ENCODE peak calls at places on chromosome 9, in five cellular contexts. T, D, I, K and V are unnamed samples. For H3K9me3, the result is how much of the 10 kb centered on the place peaks cover.

GRCh38 chr9:78150983-78151356 is 84.9 kb upstream of the CEP78 start:
- DNase-seq in T (no peak), D (no peak), I (no peak), K (no peak), V (no peak)

GRCh38 chr9:74645007-74645639 is 148.0 kb downstream of the RORB start:
- DNase-seq in T (peak), D (peak), I (peak), K (peak), V (peak)

GRCh38 chr9:33289936-33290246 is 425 bp upstream of the NFX1 start:
- DNase-seq in T (no peak), D (no peak), I (no peak), K (no peak), V (no peak)

GRCh38 chr9:118734696-118735095 is 634.5 kb downstream of the BRINP1 start:
- DNase-seq in T (no peak), D (no peak), I (no peak), K (no peak), V (no peak)

GRCh38 chr9:111356567-111357244 is 26.7 kb upstream of the OR2K2 start:
- DNase-seq in T (no peak), D (peak), I (peak), K (peak), V (no peak)

GRCh38 chr9:18442629-18443491 is 31.1 kb upstream of the ADAMTSL1 start:
- DNase-seq in T (peak), D (peak), I (peak), K (peak), V (peak)

GRCh38 chr9:3467593-3468219 is 58.1 kb downstream of the RFX3 start:
- DNase-seq in T (peak), D (peak), I (peak), K (peak), V (peak)

GRCh38 chr9:104831681-104832080 is 67.8 kb downstream of the NIPSNAP3B start:
- DNase-seq in T (no peak), D (no peak), I (no peak), K (peak), V (no peak)

GRCh38 chr9:89137548-89138462 is 40.8 kb downstream of the SHC3 start:
- DNase-seq in T (no peak), D (no peak), I (peak), K (peak), V (no peak)

GRCh38 chr9:137464291-137464999 is 5.3 kb upstream of the NSMF start:
- DNase-seq in T (no peak), D (no peak), I (no peak), K (no peak), V (no peak)

GRCh38 chr9:33117306-33117705 is 40.8 kb upstream of the SMU1 start:
- DNase-seq in T (no peak), D (no peak), I (no peak), K (peak), V (no peak)

GRCh38 chr9:131475956-131476776 is 26.6 kb upstream of the POMT1 start:
- DNase-seq in T (no peak), D (no peak), I (no peak), K (no peak), V (peak)

GRCh38 chr9:137828527-137829259 is 48.9 kb upstream of the CACNA1B start:
- DNase-seq in T (no peak), D (peak), I (peak), K (peak), V (no peak)

GRCh38 chr9:137313326-137313920 is 11.4 kb upstream of the NRARP start:
- DNase-seq in T (no peak), D (no peak), I (peak), K (no peak), V (no peak)

GRCh38 chr9:95710449-95710848 is 165.0 kb upstream of the ERCC6L2 start:
- DNase-seq in T (no peak), D (no peak), I (no peak), K (no peak), V (no peak)

GRCh38 chr9:74935008-74935407 is 17.7 kb downstream of the C9orf40 start:
- DNase-seq in T (no peak), D (no peak), I (no peak), K (peak), V (no peak)

GRCh38 chr9:38068616-38068865 is 486 bp downstream of the SHB start:
- DNase-seq in T (no peak), D (peak), I (peak), K (peak), V (peak)

GRCh38 chr9:89564257-89564878 is 40.4 kb upstream of the GADD45G start:
- DNase-seq in T (peak), D (peak), I (peak), K (no peak), V (peak)

GRCh38 chr9:14358523-14358922 is 44.6 kb upstream of the NFIB start:
- DNase-seq in T (no peak), D (no peak), I (no peak), K (peak), V (no peak)

GRCh38 chr9:95193067-95193466 is 124.4 kb downstream of the FANCC start:
- DNase-seq in T (no peak), D (no peak), I (no peak), K (no peak), V (no peak)

GRCh38 chr9:4666042-4666699 is at the start of gene SPATA6L:
- DNase-seq in T (peak), D (peak), I (peak), K (peak), V (peak)

GRCh38 chr9:130323051-130323757 is 57.6 kb downstream of the HMCN2 start:
- DNase-seq in T (no peak), D (no peak), I (peak), K (no peak), V (peak)

GRCh38 chr9:82680179-82680935 is 382.6 kb downstream of the RASEF start:
- DNase-seq in T (no peak), D (no peak), I (no peak), K (no peak), V (peak)

GRCh38 chr9:125506045-125506444 is 201.0 kb downstream of the MAPKAP1 start:
- DNase-seq in T (no peak), D (peak), I (no peak), K (no peak), V (no peak)

GRCh38 chr9:130426883-130427282 is 17.9 kb upstream of the ASS1 start:
- DNase-seq in T (no peak), D (no peak), I (no peak), K (peak), V (no peak)

GRCh38 chr9:16726023-16726422 is 144.4 kb downstream of the BNC2 start:
- DNase-seq in T (no peak), D (no peak), I (peak), K (peak), V (no peak)

GRCh38 chr9:79638806-79639205 is 67.0 kb downstream of the TLE4 start:
- DNase-seq in T (no peak), D (no peak), I (no peak), K (peak), V (no peak)

GRCh38 chr9:21657966-21658667 is 144.3 kb upstream of the MTAP start:
- DNase-seq in T (no peak), D (no peak), I (no peak), K (peak), V (no peak)

GRCh38 chr9:81416476-81417298 is 272.7 kb downstream of the TLE1 start:
- DNase-seq in T (no peak), D (no peak), I (peak), K (peak), V (no peak)

GRCh38 chr9:87668222-87668621 is 57.7 kb upstream of the CTSL start:
- DNase-seq in T (no peak), D (no peak), I (no peak), K (no peak), V (no peak)

GRCh38 chr9:15354713-15355112 is 47.7 kb upstream of the TTC39B start:
- DNase-seq in T (peak), D (peak), I (no peak), K (no peak), V (no peak)

GRCh38 chr9:17480966-17481365 is 97.9 kb upstream of the SH3GL2 start:
- DNase-seq in T (no peak), D (no peak), I (no peak), K (no peak), V (no peak)

GRCh38 chr9:91949946-91950664 is at the start of gene ROR2:
- DNase-seq in T (no peak), D (peak), I (peak), K (peak), V (peak)

GRCh38 chr9:880725-881124 is 39.2 kb downstream of the DMRT1 start:
- DNase-seq in T (no peak), D (no peak), I (no peak), K (no peak), V (no peak)

GRCh38 chr9:124454791-124455443 is 4.7 kb downstream of the ADGRD2 start:
- DNase-seq in T (no peak), D (no peak), I (no peak), K (no peak), V (no peak)

GRCh38 chr9:110088099-110088498 is 119.9 kb downstream of the C9orf152 start:
- DNase-seq in T (no peak), D (no peak), I (no peak), K (no peak), V (no peak)

GRCh38 chr9:121567142-121568100 is 67.8 kb upstream of the GGTA1 start:
- DNase-seq in T (no peak), D (peak), I (no peak), K (no peak), V (peak)
- H3K4me3 ChIP-seq in T (no peak), D (no peak), I (no peak), K (peak), V (peak)

DNA sequence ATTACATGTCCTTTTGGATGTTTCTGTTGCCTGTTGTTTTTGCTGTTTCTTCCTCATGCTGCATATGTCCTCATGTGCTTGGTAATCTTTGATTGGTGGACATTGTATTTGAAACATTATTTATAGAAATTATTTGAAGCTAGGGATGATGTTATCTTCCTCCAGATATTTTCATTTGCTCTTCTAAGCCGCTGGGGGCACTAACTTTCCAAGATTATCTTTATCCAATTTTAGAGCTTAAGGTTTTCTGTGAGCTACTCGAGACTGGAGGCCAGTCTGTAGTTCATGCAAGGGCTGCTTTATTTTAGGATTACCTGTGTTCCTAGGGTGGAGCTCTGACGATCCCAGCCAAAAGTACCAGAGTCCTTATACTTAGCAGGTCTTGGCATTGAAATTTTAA is 40.9 kb downstream of the STX17 start:
- DNase-seq in T (no peak), D (peak), I (no peak), K (no peak), V (no peak)
- TF ChIP-seq CTCF in T (no peak), D (peak), I (no peak), K (no peak), V (peak)

GRCh38 chr9:135269912-135270630 is 182.6 kb downstream of the OLFM1 start:
- DNase-seq in T (no peak), D (no peak), I (no peak), K (no peak), V (peak)
- H3K9me3 ChIP-seq in T (under half), D (under half), I (under half), K (under half), V (under half)

GRCh38 chr9:93290495-93291434 is 106.8 kb downstream of the WNK2 start:
- DNase-seq in T (no peak), D (no peak), I (no peak), K (no peak), V (no peak)

GRCh38 chr9:93292288-93292615 is 108.3 kb downstream of the WNK2 start:
- DNase-seq in T (no peak), D (no peak), I (no peak), K (no peak), V (no peak)

GRCh38 chr9:93294011-93294410 is 110.1 kb downstream of the WNK2 start:
- DNase-seq in T (no peak), D (no peak), I (no peak), K (no peak), V (no peak)

GRCh38 chr9:93292664-93293328 is 108.9 kb downstream of the WNK2 start:
- DNase-seq in T (no peak), D (no peak), I (no peak), K (no peak), V (no peak)

DNA sequence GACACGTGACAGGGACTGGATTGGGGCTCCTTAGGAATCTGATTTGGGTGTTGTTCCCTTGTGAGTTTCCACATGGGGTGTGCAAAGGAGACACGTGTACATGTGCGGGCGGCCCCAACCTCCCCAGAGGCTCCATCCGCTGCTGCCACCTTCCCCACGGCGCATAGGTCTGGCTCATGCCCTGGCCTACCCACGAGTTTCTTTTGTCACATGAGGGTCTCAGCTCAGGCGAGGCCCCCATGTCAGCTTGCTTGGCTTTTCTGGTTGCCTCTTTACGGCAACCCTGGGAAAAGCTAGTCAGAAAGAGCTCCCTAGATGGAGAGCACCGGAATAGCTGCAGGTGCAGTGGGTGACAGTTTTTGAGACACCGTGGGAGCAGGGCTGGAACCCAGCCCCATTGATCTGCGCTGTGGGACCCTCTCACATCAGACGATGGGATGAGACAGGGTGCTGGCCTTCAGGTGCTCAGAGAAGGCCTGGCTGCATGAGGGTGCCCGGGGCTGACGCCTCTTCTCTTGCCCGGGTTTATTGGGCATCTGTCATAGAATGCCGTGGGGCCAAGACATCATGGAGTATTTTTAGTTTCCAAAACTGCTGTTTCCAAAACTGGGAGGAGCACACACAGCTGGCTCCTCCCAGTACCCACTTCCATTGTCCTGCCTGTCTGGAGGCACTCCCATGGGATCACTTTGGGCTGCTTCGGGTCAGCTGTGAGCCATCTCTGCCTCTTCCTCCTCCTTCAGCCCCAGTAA is 107.8 kb downstream of the WNK2 start:
- DNase-seq in T (no peak), D (no peak), I (no peak), K (no peak), V (no peak)
- H3K4me3 ChIP-seq in T (no peak), D (no peak), I (no peak), K (no peak), V (no peak)

GRCh38 chr9:133780962-133781827 is 43.0 kb upstream of the SARDH start:
- DNase-seq in T (no peak), D (no peak), I (no peak), K (no peak), V (no peak)
- TF ChIP-seq CTCF in T (no peak), D (no peak), I (no peak), K (no peak), V (no peak)

GRCh38 chr9:65403721-65404120 is 118.7 kb upstream of the FOXD4L5 start:
- DNase-seq in T (no peak), D (no peak), I (no peak), K (no peak), V (no peak)
- H3K9me3 ChIP-seq in T (under half), D (under half), I (under half), K (under half), V (under half)

DNA sequence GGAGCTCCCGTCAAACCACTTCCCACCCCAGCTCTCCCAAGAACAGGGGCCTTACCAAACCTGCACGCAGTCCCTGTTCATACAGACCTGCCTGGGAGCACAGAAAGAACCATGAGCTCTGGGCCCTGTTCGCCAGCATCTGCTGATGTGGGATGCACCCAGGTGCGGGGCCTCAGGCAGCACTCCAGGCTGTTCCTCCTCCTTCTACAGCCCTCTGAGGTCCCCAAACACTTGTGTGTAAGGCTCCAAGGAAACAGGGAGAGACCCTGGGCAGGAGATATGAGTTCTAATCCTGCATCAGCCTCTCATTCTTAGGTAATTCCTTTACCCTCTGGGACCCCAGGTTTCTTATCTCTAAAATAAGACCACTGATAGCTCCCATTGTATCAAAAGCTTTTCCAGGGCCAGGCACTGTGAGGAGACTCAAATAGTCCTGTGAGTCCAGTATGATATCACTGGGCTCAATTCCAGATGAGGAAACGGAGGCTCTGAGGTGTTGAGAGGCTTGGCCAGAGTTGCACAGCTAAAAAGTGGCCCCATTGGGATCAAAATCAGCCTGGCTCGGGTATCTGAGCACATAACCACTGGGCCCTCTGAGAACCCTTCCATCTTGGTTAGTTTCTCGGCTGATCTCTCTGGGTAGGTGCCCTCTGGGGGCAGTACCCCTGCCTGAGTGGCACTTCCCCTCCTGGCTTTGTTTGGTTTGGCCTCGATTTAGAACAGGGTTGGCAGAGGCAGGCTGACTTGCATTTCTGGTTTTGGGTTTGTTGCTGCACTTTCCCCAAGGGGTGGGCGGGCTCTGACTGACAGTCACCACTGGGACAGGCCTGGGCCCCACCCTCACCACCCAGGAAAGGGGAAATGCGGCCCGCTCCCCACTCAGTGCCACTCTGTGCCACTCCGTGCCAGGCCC is 116.8 kb downstream of the RGS3 start:
- DNase-seq in T (no peak), D (no peak), I (no peak), K (peak), V (no peak)
- H3K4me3 ChIP-seq in T (no peak), D (no peak), I (no peak), K (no peak), V (no peak)

GRCh38 chr9:7597716-7598115 is 201.9 kb downstream of the DMAC1 start:
- DNase-seq in T (no peak), D (no peak), I (no peak), K (no peak), V (no peak)

GRCh38 chr9:7591501-7591900 is 208.1 kb downstream of the DMAC1 start:
- DNase-seq in T (no peak), D (no peak), I (no peak), K (no peak), V (no peak)

DNA sequence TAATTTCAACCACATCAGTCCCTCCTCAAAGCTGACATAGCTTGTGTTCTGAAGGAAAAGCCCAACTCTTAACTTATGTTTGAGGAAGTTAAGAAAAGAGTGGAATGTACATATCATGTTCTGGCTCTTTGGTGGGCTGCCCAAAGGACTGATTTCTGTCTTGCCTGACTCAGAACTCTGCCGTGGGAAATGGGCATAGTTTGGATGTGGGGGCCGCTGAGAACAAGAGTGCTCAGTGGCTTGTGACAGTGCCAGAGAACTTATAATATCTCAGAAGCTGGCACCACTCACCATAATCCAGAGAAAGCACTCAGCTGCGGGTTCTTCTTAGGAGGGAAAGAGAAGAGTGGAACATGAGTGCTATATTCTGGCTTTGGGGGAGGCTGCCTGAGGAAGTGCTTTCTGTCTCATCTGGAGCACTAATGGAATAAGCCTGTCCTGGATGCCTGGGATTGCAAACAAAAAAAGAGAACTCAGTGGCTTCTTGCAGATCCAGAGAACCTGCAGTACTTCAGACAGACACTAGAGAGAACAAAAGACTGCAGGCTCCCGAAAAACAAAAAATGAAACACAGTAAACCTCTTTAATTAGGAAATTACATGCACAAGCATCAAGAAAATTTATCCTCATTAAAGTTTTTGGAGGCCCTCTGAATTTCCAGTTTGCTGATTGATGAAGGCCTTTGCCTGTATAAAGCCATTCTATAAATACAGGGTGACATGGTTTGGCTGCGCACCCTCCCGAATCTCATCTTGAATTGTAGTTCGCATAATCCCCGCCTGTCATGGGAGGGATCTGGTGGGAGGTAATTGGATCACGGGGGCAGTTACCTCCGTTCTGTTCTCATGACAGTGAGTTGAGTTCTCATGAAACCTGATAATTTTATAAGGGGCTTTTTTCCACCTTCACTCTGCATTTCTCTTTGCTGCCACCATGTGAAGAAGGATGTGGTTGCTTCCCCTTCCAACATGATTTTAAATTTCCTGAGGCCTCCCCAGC is 207.0 kb downstream of the DMAC1 start:
- DNase-seq in T (no peak), D (peak), I (no peak), K (no peak), V (no peak)
- TF ChIP-seq CTCF in T (no peak), D (no peak), I (peak), K (no peak), V (peak)